ENCODE peak calls at places on chromosomes 2 and 18, in eight cellular contexts. P is endothelial cell of umbilical vein, X is mesenchymal stem cell, M is neuronal stem cell, O is astrocyte, R is GM23248, S is IMR-90, U is MM.1S. E is an unnamed sample. For H3K27me3, the result is how much of the 10 kb centered on the place peaks cover.

GRCh38 chr2:63849381-63850203 is 7.9 kb downstream of the UGP2 start:
- DNase-seq in P (no peak), X (no peak), M (no peak), O (peak), R (peak), S (no peak), U (no peak), E (no peak)

GRCh38 chr2:29726976-29727375 is 194.4 kb downstream of the ALK start:
- DNase-seq in P (no peak), X (no peak), M (peak), O (no peak), R (no peak), S (no peak), U (no peak), E (no peak)

GRCh38 chr2:24824966-24825882 is 32.0 kb downstream of the CENPO start:
- DNase-seq in P (no peak), X (no peak), M (no peak), O (no peak), R (no peak), S (no peak), U (no peak), E (peak)

GRCh38 chr2:235666240-235666781 is 172.5 kb downstream of the AGAP1 start:
- DNase-seq in P (peak), X (peak), M (peak), O (peak), R (peak), S (peak), U (peak), E (peak)

GRCh38 chr2:109137616-109138015 is 8.6 kb downstream of the SH3RF3 start:
- DNase-seq in P (no peak), X (no peak), M (no peak), O (no peak), R (no peak), S (no peak), U (no peak), E (no peak)

GRCh38 chr2:190065839-190066238 is 3.3 kb upstream of the MSTN start:
- DNase-seq in P (no peak), X (no peak), M (no peak), O (no peak), R (no peak), S (peak), U (no peak), E (no peak)

GRCh38 chr2:40332096-40332826 is 119.6 kb downstream of the SLC8A1 start:
- DNase-seq in P (peak), X (peak), M (no peak), O (peak), R (peak), S (peak), U (no peak), E (no peak)

GRCh38 chr2:213934560-213934959 is 476.3 kb upstream of the VWC2L start:
- DNase-seq in P (peak), X (peak), M (no peak), O (peak), R (peak), S (peak), U (peak), E (peak)

GRCh38 chr2:188158337-188159100 is 133.2 kb upstream of the GULP1 start:
- DNase-seq in P (no peak), X (no peak), M (no peak), O (no peak), R (peak), S (peak), U (no peak), E (no peak)

GRCh38 chr2:101501443-101501842 is 26.5 kb upstream of the RFX8 start:
- DNase-seq in P (no peak), X (peak), M (no peak), O (peak), R (peak), S (peak), U (no peak), E (no peak)

GRCh38 chr2:43062058-43062457 is 164.3 kb downstream of the ZFP36L2 start:
- DNase-seq in P (no peak), X (no peak), M (no peak), O (no peak), R (no peak), S (no peak), U (no peak), E (no peak)

GRCh38 chr2:156331572-156332451 is 709 bp downstream of the NR4A2 start:
- DNase-seq in P (peak), X (peak), M (no peak), O (peak), R (peak), S (peak), U (no peak), E (peak)

GRCh38 chr2:138205281-138205680 is 241.0 kb downstream of the HNMT start:
- DNase-seq in P (no peak), X (no peak), M (no peak), O (no peak), R (no peak), S (no peak), U (no peak), E (no peak)

GRCh38 chr18:55384551-55385275 is 203.3 kb downstream of the TCF4 start:
- DNase-seq in P (peak), X (peak), M (no peak), O (peak), R (peak), S (peak), U (peak), E (peak)

GRCh38 chr18:49018553-49018943 is 67.8 kb upstream of the SMAD7 start:
- DNase-seq in P (no peak), X (no peak), M (no peak), O (no peak), R (no peak), S (no peak), U (no peak), E (peak)

GRCh38 chr2:42747422-42747821 is 16.5 kb downstream of the OXER1 start:
- DNase-seq in P (no peak), X (no peak), M (no peak), O (no peak), R (no peak), S (no peak), U (no peak), E (no peak)

GRCh38 chr18:9739516-9739915 is 31.4 kb downstream of the RAB31 start:
- DNase-seq in P (no peak), X (no peak), M (no peak), O (no peak), R (peak), S (no peak), U (no peak), E (no peak)

GRCh38 chr2:16722677-16723076 is 57.0 kb upstream of the CYRIA start:
- DNase-seq in P (no peak), X (no peak), M (no peak), O (no peak), R (no peak), S (no peak), U (no peak), E (no peak)

GRCh38 chr2:11411244-11411643 is 54.7 kb downstream of the E2F6 start:
- DNase-seq in P (no peak), X (no peak), M (no peak), O (no peak), R (no peak), S (no peak), U (no peak), E (no peak)

GRCh38 chr2:88187038-88187676 is 17.0 kb downstream of the THNSL2 start:
- DNase-seq in P (peak), X (peak), M (peak), O (no peak), R (peak), S (peak), U (peak), E (peak)

GRCh38 chr2:159684796-159685195 is 27.5 kb upstream of the MARCHF7 start:
- DNase-seq in P (peak), X (peak), M (no peak), O (peak), R (peak), S (peak), U (no peak), E (no peak)

GRCh38 chr2:227188292-227188691 is 23.9 kb downstream of the COL4A3 start:
- DNase-seq in P (no peak), X (peak), M (no peak), O (peak), R (peak), S (peak), U (no peak), E (no peak)

GRCh38 chr2:104412384-104412783 is 441.5 kb upstream of the POU3F3 start:
- DNase-seq in P (no peak), X (no peak), M (no peak), O (no peak), R (peak), S (no peak), U (peak), E (peak)

GRCh38 chr2:109218087-109218791 is 89.2 kb downstream of the SH3RF3 start:
- DNase-seq in P (no peak), X (peak), M (no peak), O (peak), R (no peak), S (peak), U (peak), E (no peak)

GRCh38 chr18:74152906-74153305 is 4.6 kb downstream of the TIMM21 start:
- DNase-seq in P (no peak), X (no peak), M (no peak), O (no peak), R (no peak), S (no peak), U (no peak), E (no peak)

GRCh38 chr2:58081000-58081399 is 34.4 kb downstream of the VRK2 start:
- DNase-seq in P (no peak), X (no peak), M (no peak), O (no peak), R (no peak), S (no peak), U (no peak), E (no peak)

GRCh38 chr2:11056614-11057013 is 98.7 kb upstream of the SLC66A3 start:
- DNase-seq in P (no peak), X (peak), M (no peak), O (peak), R (peak), S (peak), U (no peak), E (no peak)

GRCh38 chr2:72837171-72837570 is 11.3 kb upstream of the EXOC6B start:
- DNase-seq in P (no peak), X (peak), M (no peak), O (no peak), R (peak), S (peak), U (no peak), E (no peak)

DNA sequence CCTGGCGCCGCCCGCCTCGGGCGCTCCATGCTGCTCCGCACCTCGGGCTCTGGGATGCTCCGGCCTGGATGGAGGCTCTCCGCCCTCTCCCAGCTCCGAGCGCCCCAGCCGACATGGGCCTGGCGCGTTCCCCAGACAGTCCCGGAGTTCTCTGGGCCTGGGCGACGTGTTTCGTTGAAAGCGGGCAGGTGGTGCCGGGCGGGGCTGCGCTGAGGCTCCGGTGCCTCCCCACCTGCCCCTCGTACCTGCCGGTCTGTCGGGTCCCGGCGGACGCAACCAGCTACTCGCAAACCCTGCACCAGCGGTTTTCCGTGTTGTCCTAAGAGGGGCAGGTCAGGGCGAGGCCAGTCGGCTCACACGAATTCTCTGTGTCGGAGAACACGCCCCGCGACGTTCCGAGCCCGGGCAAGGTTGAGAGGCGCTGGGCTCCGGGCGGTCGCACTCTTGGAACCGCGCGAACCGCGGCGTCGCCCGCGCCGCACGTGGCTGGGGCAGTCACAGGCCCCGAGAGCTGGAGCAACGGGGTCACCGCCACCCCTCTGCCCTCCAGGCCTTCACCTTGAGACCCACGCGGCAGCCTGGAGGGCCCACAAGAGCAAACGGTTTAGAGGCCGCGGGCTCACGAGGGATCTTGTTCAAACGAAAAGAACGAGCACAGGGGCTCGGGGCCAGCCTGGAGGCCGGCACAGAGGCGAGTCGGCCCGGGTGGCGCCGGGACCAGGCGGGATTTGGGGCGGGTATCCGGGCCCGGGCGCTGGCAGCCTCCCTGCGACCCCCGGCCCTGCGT is 4.2 kb upstream of the SIX2 start:
- DNase-seq in P (no peak), X (no peak), M (no peak), O (no peak), R (peak), S (no peak), U (no peak), E (no peak)
- H3K9ac ChIP-seq in P (no peak), X (peak), M (peak), O (no peak), R (peak), S (no peak), U (no peak), E (peak)

GRCh38 chr18:12305930-12306629 is 2.0 kb upstream of the TUBB6 start:
- DNase-seq in P (no peak), X (peak), M (no peak), O (no peak), R (no peak), S (peak), U (no peak), E (no peak)

GRCh38 chr18:12306752-12307151 is 1.3 kb upstream of the TUBB6 start:
- DNase-seq in P (no peak), X (no peak), M (no peak), O (no peak), R (peak), S (no peak), U (no peak), E (no peak)

GRCh38 chr18:12307871-12308385 is at the start of gene TUBB6:
- DNase-seq in P (peak), X (peak), M (peak), O (peak), R (peak), S (peak), U (no peak), E (peak)

GRCh38 chr18:12308386-12309100 is 502 bp downstream of the TUBB6 start:
- DNase-seq in P (peak), X (peak), M (peak), O (peak), R (peak), S (peak), U (no peak), E (peak)

DNA sequence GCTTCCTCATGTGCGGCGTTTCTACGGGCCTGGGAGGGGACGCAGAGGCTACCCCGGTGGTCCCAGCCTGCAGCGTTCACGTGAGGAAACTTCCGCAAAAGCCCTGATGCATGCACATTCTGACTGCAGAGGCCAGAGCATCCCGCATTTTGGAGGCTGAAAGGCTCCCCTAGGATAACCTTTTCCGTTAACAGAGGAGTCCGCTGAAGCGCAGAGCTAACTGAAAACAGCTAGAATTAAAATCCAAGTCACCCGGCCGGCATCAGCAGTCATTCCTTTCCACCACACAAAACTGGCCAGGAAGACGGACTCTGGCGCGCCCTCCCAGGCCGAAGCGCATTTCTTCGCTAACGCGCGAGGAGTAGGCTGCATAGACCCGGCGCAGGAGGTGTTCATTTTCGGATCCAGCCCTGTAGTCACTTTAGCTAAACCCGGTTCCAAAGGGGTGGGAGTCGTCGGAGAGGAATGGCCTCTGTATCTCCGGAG is 747 bp upstream of the TUBB6 start:
- DNase-seq in P (peak), X (peak), M (peak), O (peak), R (peak), S (peak), U (no peak), E (peak)
- H3K27ac ChIP-seq in P (peak), X (peak), M (no peak), O (peak), R (peak), S (peak), U (no peak), E (peak)

DNA sequence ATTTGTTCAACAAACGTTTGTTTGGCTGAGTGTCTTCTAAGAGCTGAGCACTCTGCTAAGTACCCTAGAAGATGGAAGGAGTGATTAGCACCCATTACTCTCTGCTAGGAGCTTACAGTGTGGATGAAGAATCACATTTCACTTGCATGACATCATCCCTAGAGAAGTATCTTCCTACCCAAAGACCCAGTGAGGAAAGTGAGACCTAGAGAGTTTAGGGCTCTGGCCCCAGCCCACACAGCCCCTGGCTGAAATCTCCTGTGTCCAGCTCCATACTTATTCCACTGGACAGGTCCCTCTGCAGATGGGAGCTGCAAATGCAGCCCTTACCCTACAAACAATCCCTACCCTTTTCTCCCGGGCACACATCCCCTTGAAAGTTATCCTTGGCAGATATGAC is 26.8 kb upstream of the EPAS1 start:
- DNase-seq in P (no peak), X (peak), M (no peak), O (peak), R (peak), S (peak), U (no peak), E (no peak)
- H3K27me3 ChIP-seq in P (under half), X (under half), M (under half), O (under half), R (under half), S (under half), U (under half), E (under half)

GRCh38 chr2:237464757-237465391 is 22.2 kb upstream of the MLPH start:
- DNase-seq in P (no peak), X (peak), M (no peak), O (no peak), R (peak), S (peak), U (no peak), E (no peak)
- H3K9ac ChIP-seq in P (no peak), X (no peak), M (peak), O (peak), R (peak), S (no peak), U (no peak), E (no peak)